ENCODE peak calls at places on chromosomes 6 and 20, in five cellular contexts. M is cardiac muscle cell, C is A549, Y is colonic mucosa, F is bronchial epithelial cell. U is an unnamed sample.

GRCh38 chr6:3403244-3404154 is 53.4 kb downstream of the SLC22A23 start:
- DNase-seq in M (peak; percentile 48), C (peak; percentile 29), Y (peak; percentile 87), F (peak; percentile 92), U (peak; percentile 92)

GRCh38 chr6:1917628-1918371 is 308.1 kb downstream of the FOXC1 start:
- DNase-seq in Y (no peak), C (peak; percentile 15), M (no peak), F (peak; percentile 94), U (peak; percentile 94)

GRCh38 chr6:2947424-2947823 is 23.9 kb downstream of the SERPINB6 start:
- DNase-seq in F (no peak), M (no peak), C (no peak), Y (peak; percentile 7), U (no peak)

GRCh38 chr20:28562510-28562898 is 2695.0 kb upstream of the DEFB115 start:
- DNase-seq in C (peak; percentile 64), F (no peak), M (no peak), Y (no peak), U (no peak)

GRCh38 chr6:149166324-149166723 is 151.2 kb upstream of the TAB2 start:
- DNase-seq in F (no peak), Y (no peak), C (no peak), M (no peak), U (no peak)

GRCh38 chr6:1701668-1702353 is 92.1 kb downstream of the FOXC1 start:
- DNase-seq in M (peak; percentile 53), F (peak; percentile 87), C (no peak), Y (no peak), U (peak; percentile 78)

GRCh38 chr6:53603381-53604121 is 58.6 kb upstream of the GCLC start:
- DNase-seq in C (no peak), F (no peak), M (no peak), Y (no peak), U (no peak)

GRCh38 chr6:4607793-4608192 is 168.4 kb upstream of the CDYL start:
- DNase-seq in M (peak; percentile 15), C (no peak), Y (no peak), F (no peak), U (no peak)

GRCh38 chr6:147651249-147652063 is 143.0 kb downstream of the SAMD5 start:
- DNase-seq in Y (no peak), F (peak; percentile 17), C (no peak), M (no peak), U (peak; percentile 7)

GRCh38 chr6:21229061-21229460 is 364.5 kb upstream of the SOX4 start:
- DNase-seq in Y (no peak), C (no peak), F (no peak), M (no peak), U (peak; percentile 9)

GRCh38 chr6:101614774-101615173 is 221.3 kb downstream of the GRIK2 start:
- DNase-seq in Y (no peak), F (peak; percentile 97), C (no peak), M (no peak), U (peak; percentile 91)

GRCh38 chr20:63686094-63686491 is 10.4 kb upstream of the TNFRSF6B start:
- DNase-seq in F (no peak), C (no peak), M (no peak), Y (no peak), U (no peak)

GRCh38 chr20:12605751-12606150 is 403.0 kb upstream of the SPTLC3 start:
- DNase-seq in Y (no peak), C (no peak), F (no peak), M (no peak), U (no peak)

GRCh38 chr6:2999621-3000455 is at the start of gene NQO2:
- DNase-seq in C (peak; percentile 80), F (no peak), M (peak; percentile 96), Y (peak; percentile 98), U (peak; percentile 88)

GRCh38 chr6:88072462-88072861 is 24.8 kb downstream of the SPACA1 start:
- DNase-seq in Y (no peak), C (no peak), F (peak; percentile 21), M (no peak), U (no peak)

GRCh38 chr6:137451926-137452325 is 42.3 kb downstream of the OLIG3 start:
- DNase-seq in Y (no peak), M (no peak), F (peak; percentile 33), C (no peak), U (no peak)

GRCh38 chr6:16239798-16240123 is 1.4 kb downstream of the GMPR start:
- DNase-seq in C (no peak), Y (no peak), M (no peak), F (no peak), U (peak; percentile 18)

GRCh38 chr20:58577871-58578615 is 62.8 kb upstream of the APCDD1L start:
- DNase-seq in Y (no peak), M (no peak), F (no peak), C (no peak), U (no peak)

GRCh38 chr20:25580711-25581110 is 4.6 kb downstream of the NINL start:
- DNase-seq in C (no peak), Y (no peak), M (no peak), F (peak; percentile 25), U (peak; percentile 20)

GRCh38 chr20:63553933-63554290 is at the start of gene FNDC11:
- DNase-seq in Y (no peak), C (no peak), F (no peak), M (peak; percentile 70), U (peak; percentile 20)

GRCh38 chr6:16437984-16438383 is 199.6 kb downstream of the GMPR start:
- DNase-seq in M (no peak), Y (no peak), F (no peak), C (no peak), U (no peak)

GRCh38 chr6:32940656-32941411 is at the start of gene HLA-DMB:
- DNase-seq in C (peak; percentile 87), M (peak; percentile 89), Y (peak; percentile 61), F (peak; percentile 85), U (peak; percentile 84)

DNA sequence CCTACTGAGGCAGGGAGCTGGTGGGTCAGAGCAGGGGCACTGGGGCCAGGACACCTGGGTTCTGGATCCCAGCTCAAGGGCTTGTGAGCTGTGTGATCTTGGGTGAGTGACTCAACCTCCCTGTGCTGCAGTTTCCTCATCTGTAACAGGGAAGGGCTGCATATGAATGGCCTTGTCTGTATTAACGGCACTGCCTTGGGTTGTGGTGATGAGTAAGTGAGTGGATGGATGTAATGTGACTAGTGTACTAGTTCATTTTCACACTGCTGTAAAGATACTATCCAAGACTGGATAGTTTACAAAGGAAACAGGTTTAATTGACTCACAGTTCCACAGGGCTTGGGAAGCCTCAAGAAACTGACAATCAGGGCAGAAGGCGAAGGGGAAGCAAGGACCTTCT is 233.5 kb downstream of the TAF4 start:
- DNase-seq in C (no peak), Y (no peak), F (no peak), M (no peak), U (peak; percentile 1)
- TF ChIP-seq CTCF in C (no peak), Y (no peak), F (no peak), M (no peak), U (no peak)

GRCh38 chr6:54681987-54682386 is 164.6 kb upstream of the FAM83B start:
- DNase-seq in M (no peak), C (no peak), F (peak; percentile 28), Y (no peak), U (peak; percentile 28)

GRCh38 chr6:54681267-54681666 is 165.3 kb upstream of the FAM83B start:
- DNase-seq in M (no peak), C (no peak), Y (no peak), F (no peak), U (no peak)

DNA sequence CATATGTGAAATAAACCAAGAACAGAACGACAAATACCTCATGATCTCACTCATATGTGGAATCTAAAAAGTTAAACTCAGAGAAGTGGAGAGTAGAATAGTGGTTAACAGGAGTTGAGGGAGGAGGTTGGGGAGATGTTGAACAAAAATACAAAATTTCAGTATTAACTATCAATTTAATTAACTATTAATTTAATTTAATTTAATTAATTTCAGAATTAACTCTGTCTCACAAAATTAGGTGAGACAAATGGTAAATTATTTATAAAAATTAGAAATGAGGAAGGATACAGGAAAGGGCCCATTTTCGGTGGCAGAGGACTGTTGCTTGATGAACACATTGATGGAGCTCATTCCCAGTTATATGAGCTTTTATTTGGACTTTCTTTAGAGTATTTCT is 166.0 kb upstream of the FAM83B start:
- DNase-seq in F (no peak), Y (no peak), M (no peak), C (no peak), U (no peak)
- H3K4me3 ChIP-seq in F (no peak overlapping the region), Y (no peak overlapping the region), M (no peak overlapping the region), C (no peak overlapping the region), U (no peak overlapping the region)

GRCh38 chr6:79764758-79765157 is 133.6 kb downstream of the SH3BGRL2 start:
- DNase-seq in F (no peak), M (no peak), C (no peak), Y (no peak), U (peak; percentile 31)

GRCh38 chr6:79756496-79756895 is 125.4 kb downstream of the SH3BGRL2 start:
- DNase-seq in F (no peak), Y (no peak), M (no peak), C (no peak), U (no peak)

GRCh38 chr6:79763301-79763700 is 132.2 kb downstream of the SH3BGRL2 start:
- DNase-seq in C (no peak), F (no peak), Y (no peak), M (no peak), U (no peak)

GRCh38 chr6:79762370-79762769 is 131.2 kb downstream of the SH3BGRL2 start:
- DNase-seq in C (no peak), Y (no peak), F (peak; percentile 16), M (peak; percentile 42), U (peak; percentile 22)
- TF ChIP-seq CTCF in C (no peak), Y (no peak), F (peak; percentile 31), M (peak; percentile 29), U (peak; percentile 54)

DNA sequence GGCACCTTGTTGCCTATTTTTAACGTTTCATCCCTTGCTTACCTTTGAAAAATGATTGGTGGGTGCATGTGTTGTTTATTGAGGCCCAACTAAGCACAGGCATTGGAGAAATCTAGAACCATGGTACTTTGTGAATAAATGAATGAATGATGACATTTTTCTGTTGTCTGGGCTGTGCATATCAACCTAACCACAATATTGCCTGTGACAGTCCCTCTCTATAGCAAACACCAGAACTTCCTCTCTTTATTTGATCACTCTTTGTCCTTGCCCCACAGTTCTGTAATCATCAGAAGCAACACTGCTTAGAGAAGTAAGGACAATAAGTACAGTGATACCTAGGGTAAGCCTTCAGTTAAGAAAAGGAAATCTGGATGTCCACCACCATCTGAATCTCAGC is 75.1 kb downstream of the TBC1D7 start:
- DNase-seq in Y (no peak), C (no peak), F (no peak), M (no peak), U (no peak)
- H3K4me3 ChIP-seq in Y (no peak overlapping the region), C (no peak overlapping the region), F (no peak overlapping the region), M (no peak overlapping the region), U (no peak overlapping the region)

GRCh38 chr6:25469797-25470388 is 182.1 kb upstream of the SCGN start:
- DNase-seq in Y (no peak), C (no peak), M (no peak), F (no peak), U (no peak)
- TF ChIP-seq CTCF in Y (no peak), C (no peak), M (no peak), F (no peak), U (peak; percentile 5)

DNA sequence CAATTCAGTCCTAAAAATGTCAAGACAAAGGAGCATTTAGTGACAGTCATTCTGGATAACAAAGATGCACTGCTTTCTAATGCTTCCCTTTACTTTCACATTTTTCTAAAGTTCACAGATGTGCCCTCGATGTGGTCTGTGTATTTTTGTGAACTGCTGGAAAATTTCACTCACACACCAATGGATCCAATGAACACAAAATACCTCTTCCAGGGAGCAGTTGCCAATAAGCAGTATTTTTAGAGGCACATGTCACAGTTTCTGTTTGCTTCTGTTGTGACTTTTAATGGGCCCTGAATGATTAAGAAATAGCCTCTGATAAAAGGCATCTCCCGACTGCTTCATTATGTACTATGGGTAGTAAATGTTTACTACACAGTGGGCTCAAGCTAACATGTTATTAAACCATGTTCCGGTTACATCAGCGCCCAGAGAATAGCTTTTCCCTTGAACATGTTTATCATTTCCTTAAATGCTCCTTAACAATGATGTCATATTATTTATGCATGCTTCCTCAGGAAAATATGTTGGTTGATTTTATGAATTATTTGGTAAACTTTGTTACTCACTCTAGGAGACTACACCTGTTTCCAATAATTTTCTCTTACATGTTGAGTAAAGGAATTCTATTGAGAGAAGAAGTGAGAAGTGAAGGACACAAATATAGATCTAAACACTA is 188.0 kb downstream of the KCNQ5 start:
- DNase-seq in C (no peak), M (no peak), Y (no peak), F (no peak), U (no peak)
- H3K4me3 ChIP-seq in C (no peak overlapping the region), M (no peak overlapping the region), Y (no peak overlapping the region), F (no peak overlapping the region), U (no peak overlapping the region)